ENCODE peak calls at places on chromosome 12, in five cellular contexts. One of them, this sample, is unnamed. For H3K4me1, the result is how much of the 10 kb centered on the place peaks cover.

GRCh38 chr12:72000969-72001648 is 62.5 kb downstream of the TPH2 start:
- DNase-seq in HCT116: no peak
- DNase-seq in neural progenitor cell: no peak
- DNase-seq in fibroblast of lung: no peak
- DNase-seq in mammary epithelial cell: no peak
- DNase-seq in this sample: no peak

GRCh38 chr12:109727746-109728726 is 14.4 kb downstream of the FAM222A start:
- DNase-seq in fibroblast of lung: no peak
- DNase-seq in HCT116: no peak
- DNase-seq in mammary epithelial cell: no peak
- DNase-seq in neural progenitor cell: no peak
- DNase-seq in this sample: no peak

GRCh38 chr12:132475304-132476037 is 14.5 kb upstream of the FBRSL1 start:
- DNase-seq in neural progenitor cell: no peak
- DNase-seq in HCT116: no peak
- DNase-seq in mammary epithelial cell: no peak
- DNase-seq in fibroblast of lung: no peak
- DNase-seq in this sample: no peak

GRCh38 chr12:79451988-79452387 is 238.8 kb downstream of the PAWR start:
- DNase-seq in HCT116: no peak
- DNase-seq in fibroblast of lung: peak
- DNase-seq in neural progenitor cell: no peak
- DNase-seq in mammary epithelial cell: peak
- DNase-seq in this sample: peak

GRCh38 chr12:6295187-6295811 is 15.2 kb upstream of the PLEKHG6 start:
- DNase-seq in mammary epithelial cell: peak
- DNase-seq in neural progenitor cell: no peak
- DNase-seq in fibroblast of lung: peak
- DNase-seq in HCT116: peak
- DNase-seq in this sample: no peak

GRCh38 chr12:59004466-59004865 is 84.2 kb upstream of the LRIG3 start:
- DNase-seq in mammary epithelial cell: no peak
- DNase-seq in neural progenitor cell: no peak
- DNase-seq in HCT116: no peak
- DNase-seq in fibroblast of lung: no peak
- DNase-seq in this sample: no peak

GRCh38 chr12:75345531-75345930 is 11.1 kb downstream of the GLIPR1L1 start:
- DNase-seq in mammary epithelial cell: peak
- DNase-seq in fibroblast of lung: no peak
- DNase-seq in neural progenitor cell: no peak
- DNase-seq in HCT116: peak
- DNase-seq in this sample: no peak

GRCh38 chr12:132560421-132560830 is 50.0 kb downstream of the LRCOL1 start:
- DNase-seq in fibroblast of lung: no peak
- DNase-seq in neural progenitor cell: peak
- DNase-seq in HCT116: no peak
- DNase-seq in mammary epithelial cell: peak
- DNase-seq in this sample: peak

GRCh38 chr12:3453947-3454675 is 36.9 kb upstream of the PRMT8 start:
- DNase-seq in HCT116: peak
- DNase-seq in neural progenitor cell: peak
- DNase-seq in fibroblast of lung: peak
- DNase-seq in mammary epithelial cell: peak
- DNase-seq in this sample: no peak

GRCh38 chr12:57609091-57609780 is 2.0 kb upstream of the ARHGEF25 start:
- DNase-seq in mammary epithelial cell: no peak
- DNase-seq in neural progenitor cell: peak
- DNase-seq in HCT116: no peak
- DNase-seq in fibroblast of lung: no peak
- DNase-seq in this sample: no peak

GRCh38 chr12:51873251-51873994 is 14.5 kb upstream of the ANKRD33 start:
- DNase-seq in fibroblast of lung: no peak
- DNase-seq in mammary epithelial cell: no peak
- DNase-seq in HCT116: no peak
- DNase-seq in neural progenitor cell: peak
- DNase-seq in this sample: peak

GRCh38 chr12:17381211-17381610 is 708.8 kb downstream of the RERGL start:
- DNase-seq in neural progenitor cell: no peak
- DNase-seq in mammary epithelial cell: no peak
- DNase-seq in fibroblast of lung: no peak
- DNase-seq in HCT116: no peak
- DNase-seq in this sample: no peak

GRCh38 chr12:42706331-42706730 is 116.8 kb upstream of the PRICKLE1 start:
- DNase-seq in neural progenitor cell: no peak
- DNase-seq in fibroblast of lung: no peak
- DNase-seq in mammary epithelial cell: peak
- DNase-seq in HCT116: no peak
- DNase-seq in this sample: no peak

GRCh38 chr12:1882850-1883470 is 35.5 kb downstream of the CACNA2D4 start:
- DNase-seq in HCT116: no peak
- DNase-seq in mammary epithelial cell: no peak
- DNase-seq in neural progenitor cell: no peak
- DNase-seq in fibroblast of lung: no peak
- DNase-seq in this sample: no peak

GRCh38 chr12:114799574-114800487 is 115.9 kb upstream of the TBX3 start:
- DNase-seq in HCT116: peak
- DNase-seq in neural progenitor cell: peak
- DNase-seq in mammary epithelial cell: no peak
- DNase-seq in fibroblast of lung: peak
- DNase-seq in this sample: no peak

GRCh38 chr12:121766290-121767039 is 27.0 kb downstream of the RHOF start:
- DNase-seq in neural progenitor cell: no peak
- DNase-seq in mammary epithelial cell: no peak
- DNase-seq in fibroblast of lung: no peak
- DNase-seq in HCT116: no peak
- DNase-seq in this sample: no peak

GRCh38 chr12:49662998-49663843 is 39.9 kb downstream of the PRPF40B start:
- DNase-seq in fibroblast of lung: peak
- DNase-seq in mammary epithelial cell: peak
- DNase-seq in neural progenitor cell: no peak
- DNase-seq in HCT116: no peak
- DNase-seq in this sample: peak

GRCh38 chr12:49655595-49656236 is 32.4 kb downstream of the PRPF40B start:
- DNase-seq in neural progenitor cell: no peak
- DNase-seq in HCT116: no peak
- DNase-seq in mammary epithelial cell: no peak
- DNase-seq in fibroblast of lung: no peak
- DNase-seq in this sample: no peak

GRCh38 chr12:49661191-49661590 is 37.8 kb downstream of the PRPF40B start:
- DNase-seq in mammary epithelial cell: no peak
- DNase-seq in neural progenitor cell: no peak
- DNase-seq in fibroblast of lung: no peak
- DNase-seq in HCT116: no peak
- DNase-seq in this sample: no peak

GRCh38 chr12:49658276-49658675 is 34.9 kb downstream of the PRPF40B start:
- DNase-seq in fibroblast of lung: no peak
- DNase-seq in neural progenitor cell: no peak
- DNase-seq in HCT116: no peak
- DNase-seq in mammary epithelial cell: no peak
- DNase-seq in this sample: no peak

DNA sequence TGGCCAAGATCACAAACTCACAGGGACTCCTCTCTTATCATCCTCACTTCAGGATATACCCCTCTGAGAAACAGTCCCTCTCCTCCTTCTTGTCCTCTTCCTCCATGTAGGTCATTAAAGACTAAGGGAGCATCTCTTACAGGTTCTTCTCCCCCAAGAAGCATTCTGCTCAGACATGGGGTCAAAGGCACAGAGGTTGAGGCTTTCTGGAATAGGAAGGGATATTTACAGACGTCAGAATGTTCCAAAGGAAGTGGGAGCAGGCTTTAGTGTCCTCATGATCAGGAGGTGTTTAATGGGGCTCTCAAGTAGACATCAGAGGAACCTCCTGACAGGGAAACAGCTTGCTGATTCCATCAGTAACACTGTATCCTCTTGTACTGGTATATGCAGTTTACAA is 36.4 kb downstream of the PRPF40B start:
- DNase-seq in fibroblast of lung: no peak
- DNase-seq in mammary epithelial cell: no peak
- DNase-seq in HCT116: no peak
- DNase-seq in neural progenitor cell: no peak
- DNase-seq in this sample: no peak
- H3K4me1 ChIP-seq in fibroblast of lung: under half
- H3K4me1 ChIP-seq in mammary epithelial cell: under half
- H3K4me1 ChIP-seq in HCT116: under half
- H3K4me1 ChIP-seq in neural progenitor cell: under half
- H3K4me1 ChIP-seq in this sample: under half

GRCh38 chr12:94198469-94198868 is 50.1 kb downstream of the PLXNC1 start:
- DNase-seq in neural progenitor cell: no peak
- DNase-seq in mammary epithelial cell: no peak
- DNase-seq in fibroblast of lung: no peak
- DNase-seq in HCT116: no peak
- DNase-seq in this sample: no peak

GRCh38 chr12:94200069-94200468 is 51.7 kb downstream of the PLXNC1 start:
- DNase-seq in neural progenitor cell: no peak
- DNase-seq in HCT116: no peak
- DNase-seq in mammary epithelial cell: no peak
- DNase-seq in fibroblast of lung: no peak
- DNase-seq in this sample: no peak

GRCh38 chr12:94195483-94195882 is 47.1 kb downstream of the PLXNC1 start:
- DNase-seq in mammary epithelial cell: no peak
- DNase-seq in neural progenitor cell: no peak
- DNase-seq in HCT116: no peak
- DNase-seq in fibroblast of lung: no peak
- DNase-seq in this sample: no peak

GRCh38 chr12:94200695-94201094 is 52.3 kb downstream of the PLXNC1 start:
- DNase-seq in neural progenitor cell: no peak
- DNase-seq in fibroblast of lung: no peak
- DNase-seq in HCT116: no peak
- DNase-seq in mammary epithelial cell: no peak
- DNase-seq in this sample: no peak

GRCh38 chr12:94198872-94199271 is 50.5 kb downstream of the PLXNC1 start:
- DNase-seq in fibroblast of lung: no peak
- DNase-seq in mammary epithelial cell: no peak
- DNase-seq in HCT116: no peak
- DNase-seq in neural progenitor cell: peak
- DNase-seq in this sample: no peak
- TF ChIP-seq CTCF in fibroblast of lung: peak
- TF ChIP-seq CTCF in mammary epithelial cell: no peak
- TF ChIP-seq CTCF in HCT116: no peak
- TF ChIP-seq CTCF in neural progenitor cell: peak
- TF ChIP-seq CTCF in this sample: peak

GRCh38 chr12:120204171-120204570 is 3.3 kb upstream of the RPLP0 start:
- DNase-seq in mammary epithelial cell: no peak
- DNase-seq in neural progenitor cell: no peak
- DNase-seq in HCT116: no peak
- DNase-seq in fibroblast of lung: no peak
- DNase-seq in this sample: peak

GRCh38 chr12:120209851-120210250 is 8.9 kb upstream of the RPLP0 start:
- DNase-seq in mammary epithelial cell: peak
- DNase-seq in fibroblast of lung: no peak
- DNase-seq in neural progenitor cell: no peak
- DNase-seq in HCT116: no peak
- DNase-seq in this sample: no peak

GRCh38 chr12:120207227-120207626 is 6.3 kb upstream of the RPLP0 start:
- DNase-seq in mammary epithelial cell: no peak
- DNase-seq in neural progenitor cell: no peak
- DNase-seq in fibroblast of lung: no peak
- DNase-seq in HCT116: no peak
- DNase-seq in this sample: no peak

GRCh38 chr12:120211243-120211903 is 10.5 kb upstream of the RPLP0 start:
- DNase-seq in mammary epithelial cell: no peak
- DNase-seq in fibroblast of lung: no peak
- DNase-seq in neural progenitor cell: no peak
- DNase-seq in HCT116: no peak
- DNase-seq in this sample: no peak

DNA sequence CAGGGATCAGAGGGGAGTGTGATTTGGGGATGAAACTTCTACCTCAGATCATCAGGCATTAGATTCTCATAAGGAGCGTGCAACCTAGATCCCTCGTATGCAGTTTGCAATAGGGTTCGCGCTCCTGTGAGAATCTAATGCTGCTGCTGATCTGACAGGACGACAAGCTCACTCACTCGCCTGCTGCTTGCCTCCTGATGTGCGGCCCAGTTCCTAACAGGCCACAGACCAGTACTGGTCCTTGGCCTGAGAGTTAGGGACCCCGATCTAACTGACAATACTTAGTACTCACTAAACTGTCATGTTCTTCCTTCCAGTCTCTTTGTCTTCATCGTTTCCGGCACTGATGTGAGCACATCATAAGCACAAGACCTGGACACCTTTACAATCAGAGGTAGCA is 5.3 kb upstream of the RPLP0 start:
- DNase-seq in fibroblast of lung: no peak
- DNase-seq in HCT116: no peak
- DNase-seq in neural progenitor cell: no peak
- DNase-seq in mammary epithelial cell: no peak
- DNase-seq in this sample: no peak
- TF ChIP-seq EZH2 in fibroblast of lung: no peak
- TF ChIP-seq EZH2 in HCT116: no peak
- TF ChIP-seq EZH2 in neural progenitor cell: no peak
- TF ChIP-seq EZH2 in mammary epithelial cell: no peak
- TF ChIP-seq EZH2 in this sample: no peak

DNA sequence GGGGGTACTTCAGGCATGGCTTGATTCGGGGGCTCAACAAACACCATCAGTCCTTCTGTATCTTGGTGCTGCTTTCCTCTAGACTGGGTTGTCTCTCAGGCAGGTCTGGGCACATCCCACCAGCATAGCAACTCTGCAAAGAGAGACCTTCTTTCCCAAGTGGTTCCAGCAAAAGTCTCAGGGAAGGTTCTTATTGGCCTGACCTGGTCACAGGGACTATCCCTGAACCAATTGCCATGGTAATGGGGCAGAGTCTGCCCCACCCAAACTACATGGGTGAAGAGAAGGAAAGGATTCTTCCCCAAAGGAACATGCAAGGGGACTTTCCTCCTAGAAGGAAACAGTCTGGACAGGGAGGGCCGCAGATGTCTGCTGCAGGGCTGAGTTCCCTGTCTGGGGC is 122.2 kb upstream of the NCOR2 start:
- DNase-seq in mammary epithelial cell: peak
- DNase-seq in fibroblast of lung: no peak
- DNase-seq in neural progenitor cell: no peak
- DNase-seq in HCT116: no peak
- DNase-seq in this sample: no peak
- H3K4me1 ChIP-seq in mammary epithelial cell: under half
- H3K4me1 ChIP-seq in fibroblast of lung: under half
- H3K4me1 ChIP-seq in neural progenitor cell: under half
- H3K4me1 ChIP-seq in HCT116: under half
- H3K4me1 ChIP-seq in this sample: under half

GRCh38 chr12:116382456-116382902 is 105.0 kb upstream of the MED13L start:
- DNase-seq in HCT116: no peak
- DNase-seq in mammary epithelial cell: no peak
- DNase-seq in neural progenitor cell: peak
- DNase-seq in fibroblast of lung: peak
- DNase-seq in this sample: no peak
- TF ChIP-seq CTCF in HCT116: no peak
- TF ChIP-seq CTCF in mammary epithelial cell: no peak
- TF ChIP-seq CTCF in neural progenitor cell: no peak
- TF ChIP-seq CTCF in fibroblast of lung: no peak
- TF ChIP-seq CTCF in this sample: no peak